ENCODE peak calls at places on chromosomes 13 and 19, in four cellular contexts. D is MM.1S, L is brain microvascular endothelial cell, W is GM23248. Z is an unnamed sample.

GRCh38 chr19:29812080-29812880 is 489 bp downstream of the CCNE1 start:
- DNase-seq in W (peak), L (no peak), D (peak), Z (no peak)

GRCh38 chr19:46920341-46920740 is 59.5 kb downstream of the ARHGAP35 start:
- DNase-seq in L (no peak), D (no peak), W (no peak), Z (no peak)

GRCh38 chr13:113996081-113996911 is 22.4 kb upstream of the C13orf46 start:
- DNase-seq in L (no peak), W (no peak), D (no peak), Z (no peak)

GRCh38 chr13:27969073-27969865 is at the start of gene CDX2:
- DNase-seq in W (no peak), L (no peak), D (no peak), Z (no peak)

GRCh38 chr13:113616991-113617749 is 32.6 kb downstream of the TFDP1 start:
- DNase-seq in D (no peak), L (peak), W (no peak), Z (no peak)

GRCh38 chr19:19539738-19540703 is 2.0 kb downstream of the CILP2 start:
- DNase-seq in L (peak), W (peak), D (no peak), Z (peak)

GRCh38 chr13:107202371-107203023 is 634.6 kb upstream of the ARGLU1 start:
- DNase-seq in D (no peak), W (peak), L (peak), Z (no peak)

GRCh38 chr19:39187552-39187943 is 9.2 kb upstream of the NCCRP1 start:
- DNase-seq in L (no peak), W (no peak), D (no peak), Z (no peak)

GRCh38 chr13:65990684-65991083 is 1239.5 kb downstream of the PCDH9 start:
- DNase-seq in D (no peak), L (no peak), W (no peak), Z (no peak)

GRCh38 chr19:4343845-4344713 is 717 bp downstream of the MPND start:
- DNase-seq in W (no peak), D (peak), L (no peak), Z (no peak)

DNA sequence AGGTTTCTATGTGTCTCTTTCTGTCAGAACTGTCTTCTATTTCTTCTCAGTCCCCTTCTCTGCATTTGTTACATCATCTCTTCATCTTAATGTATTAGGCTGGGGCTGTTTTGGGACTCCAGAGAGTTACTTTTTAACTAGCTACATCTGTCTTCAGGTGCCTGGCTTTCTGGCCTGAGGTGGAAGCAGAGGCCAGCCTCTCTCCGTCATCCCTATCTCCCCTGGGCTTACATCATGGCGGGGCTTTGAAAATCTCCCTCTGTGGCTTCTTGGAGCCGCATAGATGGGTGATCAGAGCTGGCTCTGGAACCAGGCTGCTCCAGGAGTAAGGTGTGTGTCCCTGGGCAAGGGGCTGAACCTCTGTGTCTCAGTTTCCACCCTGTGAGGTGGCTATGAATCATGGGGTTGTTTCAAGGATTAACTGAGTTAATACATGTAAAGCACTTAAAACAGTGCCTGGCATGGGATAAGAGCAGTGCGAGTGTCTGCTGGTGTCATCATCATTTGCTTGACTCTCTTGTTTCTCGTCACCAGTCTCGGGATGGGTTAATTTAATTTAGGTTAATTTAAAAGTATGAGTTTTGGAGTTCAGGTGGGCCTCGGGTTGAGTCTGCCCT is 2.0 kb downstream of the EPN1 start:
- DNase-seq in L (no peak), D (no peak), W (peak), Z (no peak)
- H3K4me3 ChIP-seq in L (no peak), D (peak), W (peak), Z (no peak)

DNA sequence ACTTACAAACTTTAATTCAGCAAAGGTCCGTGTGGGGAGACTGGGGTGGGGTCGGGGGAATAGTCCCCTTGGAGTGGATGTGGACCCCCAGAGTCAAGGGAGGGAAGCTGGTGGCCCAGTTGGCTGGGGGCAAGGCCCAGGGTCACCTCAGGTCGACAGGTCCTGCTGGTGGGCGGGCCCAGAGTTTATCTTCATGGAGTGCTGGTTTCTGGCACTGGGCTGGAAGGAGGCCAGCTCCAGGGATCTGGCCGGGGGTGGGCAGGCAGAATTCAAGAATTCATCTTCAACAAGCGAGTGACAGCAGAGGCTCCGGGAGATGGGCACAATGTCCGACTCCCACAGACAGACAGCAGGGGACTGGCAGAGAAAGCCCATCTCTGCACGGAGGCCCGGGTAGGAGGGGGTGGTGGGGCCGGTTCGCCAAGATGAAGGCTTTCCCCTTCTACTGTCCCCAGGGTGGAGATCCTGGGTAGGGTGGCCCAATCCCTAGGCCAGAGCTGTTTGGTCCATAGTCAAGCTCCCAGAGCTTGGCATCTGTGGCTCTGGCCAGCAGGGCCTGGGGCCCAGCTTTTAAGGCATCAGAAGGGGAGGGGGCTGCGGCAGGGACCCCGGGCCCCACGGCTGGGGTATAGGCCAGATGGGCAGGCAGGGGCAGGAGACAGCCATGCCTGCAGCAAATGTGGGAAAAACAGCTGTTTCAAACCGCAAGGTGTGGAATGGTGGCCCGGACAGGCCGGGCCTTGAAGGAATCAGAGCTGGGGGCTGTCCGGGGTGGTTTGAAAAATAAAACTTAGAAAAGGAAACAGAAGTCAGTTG is 622 bp upstream of the FDX2 start:
- DNase-seq in W (no peak), D (no peak), L (no peak), Z (no peak)
- H3K4me3 ChIP-seq in W (peak), D (peak), L (peak), Z (peak)

DNA sequence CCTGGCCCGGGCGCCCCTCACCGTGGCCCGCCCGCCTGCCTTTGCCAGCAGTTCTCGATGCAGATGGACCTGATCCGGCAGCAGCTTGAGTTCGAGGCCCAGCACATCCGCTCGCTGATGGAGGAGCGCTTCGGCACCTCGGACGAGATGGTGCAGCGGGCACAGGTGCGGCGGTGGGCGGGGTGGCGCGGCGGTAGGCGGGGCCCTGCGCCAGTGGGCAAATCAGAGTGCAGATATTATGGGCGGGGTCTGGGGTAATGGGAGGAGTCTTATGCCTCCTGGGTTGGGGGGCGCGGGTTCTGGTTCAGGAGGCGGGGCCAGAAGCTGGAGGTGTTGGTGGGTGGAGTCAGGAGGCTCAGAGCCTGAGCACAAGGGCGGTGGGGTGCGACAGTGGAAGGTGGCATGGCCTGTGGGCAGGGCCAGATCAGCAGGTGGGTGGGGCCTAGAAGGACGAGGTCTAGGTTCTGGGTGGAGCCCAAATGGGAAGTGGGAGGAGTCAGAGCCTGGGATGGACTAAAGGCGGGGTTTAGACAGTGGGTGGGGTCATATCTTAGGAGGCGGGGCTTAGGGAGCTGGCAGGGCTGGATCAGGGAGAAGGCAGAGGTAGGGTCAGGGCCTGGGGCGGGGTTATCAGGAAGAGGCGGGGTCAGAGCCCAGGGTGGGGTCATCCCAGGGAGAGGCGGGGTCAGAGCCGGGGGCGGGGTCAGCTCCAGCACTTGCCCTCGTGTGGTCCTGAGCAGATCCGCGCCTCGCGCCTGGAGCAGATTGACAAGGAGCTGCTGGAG is 5.6 kb downstream of the APC2 start:
- DNase-seq in W (peak), L (peak), D (peak), Z (peak)
- H3K4me3 ChIP-seq in W (no peak), L (no peak), D (peak), Z (no peak)

DNA sequence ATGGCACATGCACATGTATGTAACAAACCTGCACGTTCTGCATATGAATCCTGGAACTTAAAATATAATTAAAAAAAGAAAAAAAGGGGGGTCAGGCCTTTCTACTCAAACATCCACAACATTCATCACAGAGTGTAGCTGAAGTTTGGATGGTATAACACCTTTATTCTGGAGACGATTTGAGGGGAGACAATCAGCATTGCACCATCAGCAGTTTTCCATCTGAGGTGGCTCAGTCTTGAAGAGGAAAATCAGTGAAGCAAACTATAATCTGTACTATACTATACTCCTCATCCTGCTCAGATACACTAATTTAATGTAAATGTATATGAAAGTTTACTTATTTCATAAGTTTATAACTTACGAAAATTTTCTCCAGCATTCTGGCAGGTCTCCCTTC is 969.7 kb downstream of the SLITRK1 start:
- DNase-seq in D (no peak), L (no peak), W (no peak), Z (no peak)
- H3K4me3 ChIP-seq in D (no peak), L (no peak), W (no peak), Z (no peak)

DNA sequence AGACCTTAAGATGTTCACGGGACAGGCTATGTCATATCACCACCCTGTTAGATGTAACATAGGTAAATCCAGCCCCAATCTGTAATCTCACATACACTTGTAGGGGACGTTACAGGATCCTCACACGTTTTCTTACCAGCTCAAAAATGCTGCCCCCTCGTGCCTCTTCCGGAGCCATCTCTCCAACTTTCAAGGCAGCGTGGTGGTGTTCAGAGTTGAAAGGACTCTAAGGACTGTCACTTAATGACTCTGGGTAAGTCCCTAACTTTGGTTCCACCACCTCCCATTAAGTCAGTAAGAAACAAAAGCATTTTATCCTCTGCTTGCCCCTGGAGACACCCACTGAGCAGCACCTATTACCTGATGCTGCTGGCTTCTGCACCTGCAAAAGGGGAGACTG is 4.4 kb downstream of the MED26 start:
- DNase-seq in L (no peak), W (no peak), D (peak), Z (peak)
- H3K4me3 ChIP-seq in L (no peak), W (no peak), D (no peak), Z (no peak)

GRCh38 chr19:42421101-42421500 is 6.1 kb downstream of the LIPE start:
- DNase-seq in D (no peak), L (no peak), W (no peak), Z (no peak)
- H3K4me3 ChIP-seq in D (no peak), L (no peak), W (no peak), Z (no peak)

DNA sequence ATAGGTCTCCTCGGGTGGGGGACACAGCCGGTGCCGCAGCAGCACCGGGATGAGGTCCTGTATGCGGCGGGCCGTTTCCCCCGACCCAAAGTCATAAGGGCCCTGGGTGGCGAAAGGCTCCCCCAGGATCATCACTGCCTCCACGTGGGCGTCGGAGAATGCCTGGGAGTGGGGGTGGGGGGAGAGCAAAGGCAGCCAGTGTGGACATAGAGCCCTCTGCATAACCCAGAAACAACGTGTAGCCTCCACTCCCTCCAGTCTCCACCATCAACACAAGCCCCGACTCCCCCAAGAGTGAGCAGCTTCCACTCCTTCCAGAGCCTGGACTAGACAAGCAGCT is 1.7 kb upstream of the NUMBL start:
- DNase-seq in D (no peak), W (peak), L (no peak), Z (no peak)
- H3K4me3 ChIP-seq in D (no peak), W (no peak), L (no peak), Z (no peak)

GRCh38 chr19:35090795-35091214 is 24.8 kb upstream of the FXYD3 start:
- DNase-seq in L (no peak), D (peak), W (peak), Z (no peak)
- H3K4me3 ChIP-seq in L (no peak), D (no peak), W (peak), Z (no peak)

GRCh38 chr19:13100031-13100588 is 2.5 kb downstream of the LYL1 start:
- DNase-seq in L (no peak), W (peak), D (no peak), Z (peak)
- H3K4me3 ChIP-seq in L (no peak), W (no peak), D (no peak), Z (peak)

DNA sequence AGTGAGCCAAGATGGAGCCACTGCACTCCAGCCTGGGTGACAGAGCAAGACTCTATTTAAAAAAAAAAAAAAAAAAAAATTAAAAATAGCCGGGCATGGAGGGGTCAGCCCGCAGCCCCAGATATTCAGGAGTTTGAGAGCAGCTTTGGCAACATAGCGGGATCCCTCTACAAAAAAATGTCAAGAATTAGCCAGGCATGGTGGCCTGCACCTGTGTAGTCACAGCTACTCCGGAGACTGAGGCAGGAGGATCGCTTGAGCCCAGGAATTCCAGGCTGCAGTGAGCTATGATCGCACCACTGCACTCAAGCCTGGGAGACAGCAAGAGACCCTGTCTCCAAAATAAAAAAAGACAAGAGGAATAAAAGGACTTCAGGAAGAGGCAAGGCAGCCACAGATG is 716 bp downstream of the AP1M2 start:
- DNase-seq in D (no peak), W (no peak), L (no peak), Z (no peak)
- H3K4me3 ChIP-seq in D (no peak), W (no peak), L (no peak), Z (no peak)

Z was measured in Jurkat, Clone E6-1.